ENCODE peak calls at places on chromosomes 4 and X, in ten cellular contexts. N, S, Z, V, X, C, F, O, T and I are unnamed samples.
A peak's percentile ranks its signal among the peaks of the same experiment; 100 is the strongest.

GRCh38 chr4:168221298-168221697 is 97.3 kb downstream of the DDX60 start:
- DNase-seq in N (no peak), S (no peak), Z (no peak), V (no peak), X (no peak), C (peak; percentile 54), F (no peak), O (no peak), T (peak; percentile 72), I (no peak)

GRCh38 chrX:149145845-149146285 is 359.2 kb downstream of the IDS start:
- DNase-seq in N (no peak), S (no peak), Z (no peak), V (no peak), X (no peak), C (peak; percentile 11), F (no peak), O (no peak), T (peak; percentile 12), I (no peak)

GRCh38 chr4:73844806-73845205 is 8.3 kb upstream of the PF4V1 start:
- DNase-seq in N (no peak), S (no peak), Z (no peak), V (no peak), X (no peak), C (no peak), F (no peak), O (no peak), T (no peak), I (no peak)

GRCh38 chr4:186149872-186150271 is 41.5 kb upstream of the CYP4V2 start:
- DNase-seq in N (no peak), S (peak; percentile 81), Z (no peak), V (peak; percentile 84), X (no peak), C (peak; percentile 43), F (no peak), O (no peak), T (peak; percentile 57), I (peak; percentile 77)

GRCh38 chrX:30488092-30488491 is 89.5 kb downstream of the TASL start:
- DNase-seq in N (no peak), S (no peak), Z (no peak), V (no peak), X (no peak), C (peak; percentile 2), F (no peak), O (no peak), T (peak; percentile 41), I (no peak)

GRCh38 chr4:53932784-53933183 is 131.6 kb downstream of the CHIC2 start:
- DNase-seq in N (no peak), S (no peak), Z (no peak), V (no peak), X (no peak), C (no peak), F (no peak), O (no peak), T (peak; percentile 72), I (no peak)

GRCh38 chrX:23616361-23616760 is 50.9 kb upstream of the PRDX4 start:
- DNase-seq in N (no peak), S (no peak), Z (no peak), V (no peak), X (no peak), C (no peak), F (peak; percentile 1), O (no peak), T (peak; percentile 38), I (peak; percentile 36)

GRCh38 chrX:1719270-1719669 is 104.4 kb downstream of the ASMT start:
- DNase-seq in N (no peak), S (no peak), Z (no peak), V (no peak), X (no peak), C (peak; percentile 45), F (no peak), O (no peak), T (no peak), I (no peak)

GRCh38 chrX:42772874-42773273 is 5.1 kb downstream of the PPP1R2C start:
- DNase-seq in N (no peak), S (no peak), Z (no peak), V (no peak), X (no peak), C (no peak), F (no peak), O (no peak), T (no peak), I (no peak)

GRCh38 chr4:186297013-186297645 is 31.1 kb downstream of the F11 start:
- DNase-seq in N (peak; percentile 1), S (no peak), Z (no peak), V (no peak), X (no peak), C (peak; percentile 51), F (peak; percentile 3), O (no peak), T (peak; percentile 60), I (peak; percentile 58)

GRCh38 chr4:74324262-74324661 is 16.0 kb downstream of the EPGN start:
- DNase-seq in N (no peak), S (no peak), Z (no peak), V (no peak), X (no peak), C (no peak), F (no peak), O (no peak), T (no peak), I (no peak)

GRCh38 chr4:187893418-187893817 is 102.2 kb upstream of the ZFP42 start:
- DNase-seq in N (no peak), S (no peak), Z (no peak), V (no peak), X (no peak), C (no peak), F (no peak), O (no peak), T (no peak), I (no peak)

GRCh38 chrX:126836195-126836594 is 16.7 kb downstream of the PRR32 start:
- DNase-seq in N (no peak), S (no peak), Z (no peak), V (no peak), X (no peak), C (no peak), F (no peak), O (no peak), T (no peak), I (no peak)

GRCh38 chr4:183289688-183290087 is 30.4 kb downstream of the CLDN22 start:
- DNase-seq in N (no peak), S (no peak), Z (no peak), V (no peak), X (no peak), C (peak; percentile 39), F (no peak), O (no peak), T (peak; percentile 39), I (peak; percentile 55)

GRCh38 chr4:127534041-127534440 is 98.7 kb upstream of the INTU start:
- DNase-seq in N (no peak), S (no peak), Z (no peak), V (no peak), X (no peak), C (no peak), F (no peak), O (no peak), T (no peak), I (no peak)

GRCh38 chr4:2712261-2712842 is 43.8 kb downstream of the TNIP2 start:
- DNase-seq in N (no peak), S (no peak), Z (no peak), V (peak; percentile 33), X (no peak), C (no peak), F (no peak), O (no peak), T (peak; percentile 35), I (peak; percentile 55)

GRCh38 chrX:109537324-109537665 is 651 bp downstream of the NXT2 start:
- DNase-seq in N (peak; percentile 60), S (no peak), Z (peak; percentile 51), V (no peak), X (no peak), C (no peak), F (peak; percentile 46), O (no peak), T (peak; percentile 72), I (no peak)

GRCh38 chr4:158802914-158803313 is 34.1 kb downstream of the FNIP2 start:
- DNase-seq in N (no peak), S (no peak), Z (no peak), V (no peak), X (no peak), C (no peak), F (no peak), O (no peak), T (no peak), I (no peak)

GRCh38 chr4:37648084-37648817 is 37.9 kb downstream of the RELL1 start:
- DNase-seq in N (peak; percentile 54), S (peak; percentile 58), Z (peak; percentile 19), V (peak; percentile 71), X (no peak), C (peak; percentile 91), F (peak; percentile 70), O (no peak), T (peak; percentile 96), I (peak; percentile 38)

GRCh38 chr4:8410641-8411271 is 29.8 kb downstream of the ACOX3 start:
- DNase-seq in N (no peak), S (peak; percentile 52), Z (peak; percentile 19), V (no peak), X (no peak), C (peak; percentile 72), F (no peak), O (no peak), T (peak; percentile 66), I (peak; percentile 83)

GRCh38 chr4:8872402-8873291 is 1.0 kb upstream of the HMX1 start:
- DNase-seq in N (no peak), S (no peak), Z (no peak), V (no peak), X (no peak), C (no peak), F (no peak), O (no peak), T (no peak), I (no peak)

GRCh38 chr4:67929447-67929846 is 33.8 kb downstream of the TMPRSS11A start:
- DNase-seq in N (no peak), S (no peak), Z (no peak), V (no peak), X (no peak), C (peak; percentile 87), F (no peak), O (no peak), T (peak; percentile 33), I (no peak)